ENCODE peak calls at places on chromosomes 4 and X, in nine cellular contexts. O, C, Z, Q, D, S, X, T and H are unnamed samples.

GRCh38 chr4:155809835-155810234 is 51.0 kb downstream of the GUCY1B1 start:
- DNase-seq in O (no peak), Z (peak), X (peak), C (no peak), T (peak), Q (peak), D (no peak), S (peak), H (peak)

GRCh38 chr4:153067376-153067775 is 131.3 kb downstream of the FHDC1 start:
- DNase-seq in Z (peak), S (peak), X (peak), T (no peak), D (no peak), Q (peak), O (no peak), C (no peak), H (peak)

GRCh38 chrX:47098746-47099145 is 20.5 kb downstream of the RGN start:
- DNase-seq in Q (no peak), S (no peak), C (no peak), D (no peak), X (no peak), T (no peak), Z (no peak), O (no peak), H (no peak)

GRCh38 chrX:130118941-130119640 is 8.8 kb upstream of the ELF4 start:
- DNase-seq in S (peak), Q (peak), D (no peak), X (peak), C (no peak), T (no peak), O (no peak), Z (peak), H (peak)

GRCh38 chr4:176902710-176903323 is 110.1 kb upstream of the VEGFC start:
- DNase-seq in T (no peak), S (peak), Q (peak), O (no peak), Z (peak), C (no peak), X (peak), D (peak), H (peak)

GRCh38 chrX:1534321-1535168 is 2.4 kb downstream of the P2RY8 start:
- DNase-seq in T (peak), D (no peak), Q (no peak), Z (no peak), O (peak), C (no peak), S (no peak), X (no peak), H (no peak)

GRCh38 chr4:46937493-46937892 is 28.4 kb upstream of the COX7B2 start:
- DNase-seq in C (no peak), Z (no peak), Q (peak), O (no peak), T (no peak), S (peak), X (peak), D (no peak), H (no peak)

GRCh38 chr4:80036949-80037348 is 36.1 kb downstream of the ANTXR2 start:
- DNase-seq in T (no peak), S (peak), O (no peak), X (peak), D (no peak), C (no peak), Q (peak), Z (peak), H (no peak)

GRCh38 chr4:13627185-13627605 is 330 bp downstream of the BOD1L1 start:
- DNase-seq in Q (peak), S (no peak), D (no peak), Z (no peak), C (peak), O (no peak), T (no peak), X (no peak), H (no peak)

GRCh38 chr4:37008199-37008598 is 236.3 kb upstream of the NWD2 start:
- DNase-seq in O (no peak), Z (no peak), C (peak), D (no peak), Q (peak), S (peak), T (no peak), X (peak), H (no peak)

GRCh38 chr4:173057442-173057841 is 111.2 kb upstream of the GALNT7 start:
- DNase-seq in X (no peak), O (no peak), T (no peak), S (no peak), Q (peak), D (no peak), C (no peak), Z (peak), H (no peak)

GRCh38 chrX:85851418-85851817 is 195.9 kb downstream of the CHM start:
- DNase-seq in Q (no peak), C (peak), Z (peak), S (peak), X (peak), T (peak), D (no peak), O (no peak), H (peak)

GRCh38 chrX:10399152-10399741 is 221.1 kb downstream of the MID1 start:
- DNase-seq in O (no peak), X (no peak), Z (peak), D (no peak), T (no peak), Q (no peak), S (no peak), C (no peak), H (no peak)

GRCh38 chr4:86117781-86118302 is 242.0 kb downstream of the MAPK10 start:
- DNase-seq in C (no peak), O (no peak), Z (peak), X (peak), T (no peak), D (peak), S (peak), Q (peak), H (no peak)

GRCh38 chrX:134172588-134173259 is 64.3 kb upstream of the CCDC160 start:
- DNase-seq in O (peak), T (peak), D (no peak), X (peak), Q (no peak), Z (no peak), S (peak), C (peak), H (no peak)

GRCh38 chrX:29662101-29662500 is 553.3 kb upstream of the MAGEB2 start:
- DNase-seq in C (no peak), X (peak), S (peak), O (no peak), T (no peak), D (peak), Q (peak), Z (peak), H (peak)

GRCh38 chr4:81031389-81032173 is 1.1 kb downstream of the BMP3 start:
- DNase-seq in O (no peak), Z (no peak), D (no peak), S (no peak), T (peak), C (peak), Q (no peak), X (no peak), H (no peak)

GRCh38 chr4:19806865-19807264 is 444.8 kb upstream of the SLIT2 start:
- DNase-seq in O (no peak), Q (peak), Z (peak), T (no peak), S (peak), D (no peak), C (no peak), X (no peak), H (no peak)

GRCh38 chr4:132863619-132864018 is 285.5 kb upstream of the PCDH10 start:
- DNase-seq in C (no peak), T (no peak), O (no peak), S (no peak), X (no peak), D (no peak), Z (no peak), Q (no peak), H (no peak)

GRCh38 chr4:37803348-37803973 is 23.0 kb upstream of the PGM2 start:
- DNase-seq in C (no peak), Z (peak), O (no peak), Q (peak), T (peak), S (peak), X (peak), D (no peak), H (peak)

GRCh38 chr4:111994392-111994791 is 150.9 kb upstream of the FAM241A start:
- DNase-seq in S (no peak), D (no peak), O (no peak), C (no peak), T (no peak), Q (no peak), X (no peak), Z (no peak), H (no peak)

GRCh38 chr4:1255151-1255550 is 6.2 kb upstream of the CTBP1 start:
- DNase-seq in S (no peak), D (no peak), Q (no peak), O (no peak), T (no peak), C (no peak), X (no peak), Z (no peak), H (peak)

GRCh38 chrX:38052096-38052495 is 45.7 kb downstream of the SYTL5 start:
- DNase-seq in D (peak), S (peak), Q (peak), Z (peak), O (no peak), C (no peak), T (no peak), X (peak), H (peak)

GRCh38 chr4:153348006-153348405 is 3.5 kb downstream of the MND1 start:
- DNase-seq in D (no peak), T (no peak), C (no peak), Q (peak), X (no peak), O (no peak), S (peak), Z (peak), H (no peak)

GRCh38 chr4:173527103-173527876 is 2.7 kb downstream of the HAND2 start:
- DNase-seq in Z (no peak), C (no peak), X (peak), T (peak), D (no peak), S (no peak), O (no peak), Q (no peak), H (no peak)

GRCh38 chrX:57595381-57595811 is 3.6 kb downstream of the ZXDB start:
- DNase-seq in Q (peak), C (no peak), T (no peak), Z (peak), D (peak), X (peak), S (peak), O (no peak), H (peak)

GRCh38 chr4:121139533-121140222 is 24.4 kb downstream of the TNIP3 start:
- DNase-seq in X (peak), Q (peak), Z (peak), C (no peak), D (no peak), T (no peak), S (peak), O (no peak), H (no peak)

GRCh38 chrX:106177982-106178321 is 9.8 kb downstream of the PWWP3B start:
- DNase-seq in O (no peak), Z (no peak), Q (no peak), T (no peak), C (no peak), S (no peak), D (no peak), X (no peak), H (no peak)

GRCh38 chr4:136644279-136644678 is 888.0 kb downstream of the PCDH18 start:
- DNase-seq in C (no peak), T (no peak), Z (no peak), S (no peak), Q (peak), X (no peak), D (no peak), O (no peak), H (no peak)

GRCh38 chr4:113540859-113541258 is 220.7 kb downstream of the CAMK2D start:
- DNase-seq in S (peak), C (no peak), O (no peak), X (peak), Z (peak), T (no peak), D (no peak), Q (peak), H (peak)

GRCh38 chr4:8612646-8613045 is 20.1 kb downstream of the CPZ start:
- DNase-seq in T (no peak), C (no peak), D (no peak), X (no peak), Z (no peak), S (no peak), O (no peak), Q (no peak), H (no peak)

GRCh38 chr4:7812191-7812860 is 127.3 kb downstream of the AFAP1 start:
- DNase-seq in C (no peak), X (no peak), O (no peak), Z (peak), D (no peak), S (no peak), T (no peak), Q (peak), H (no peak)

GRCh38 chrX:154412468-154412867 is 1.1 kb downstream of the TAFAZZIN start:
- DNase-seq in Z (no peak), C (peak), Q (no peak), O (no peak), D (no peak), T (no peak), X (peak), S (no peak), H (no peak)

GRCh38 chr4:40199179-40199670 is 2.4 kb downstream of the RHOH start:
- DNase-seq in O (no peak), Z (no peak), S (no peak), Q (no peak), T (no peak), X (no peak), C (no peak), D (no peak), H (no peak)

GRCh38 chr4:40200881-40201797 is 4.3 kb downstream of the RHOH start:
- DNase-seq in S (peak), Q (peak), Z (peak), D (no peak), C (no peak), T (no peak), O (no peak), X (no peak), H (no peak)

GRCh38 chr4:40197879-40198689 is 1.3 kb downstream of the RHOH start:
- DNase-seq in S (no peak), Q (no peak), D (no peak), C (no peak), O (no peak), T (no peak), X (no peak), Z (no peak), H (no peak)

GRCh38 chr4:40201898-40202297 is 5.1 kb downstream of the RHOH start:
- DNase-seq in Z (no peak), O (no peak), S (no peak), T (no peak), Q (no peak), D (no peak), X (no peak), C (no peak), H (no peak)

DNA sequence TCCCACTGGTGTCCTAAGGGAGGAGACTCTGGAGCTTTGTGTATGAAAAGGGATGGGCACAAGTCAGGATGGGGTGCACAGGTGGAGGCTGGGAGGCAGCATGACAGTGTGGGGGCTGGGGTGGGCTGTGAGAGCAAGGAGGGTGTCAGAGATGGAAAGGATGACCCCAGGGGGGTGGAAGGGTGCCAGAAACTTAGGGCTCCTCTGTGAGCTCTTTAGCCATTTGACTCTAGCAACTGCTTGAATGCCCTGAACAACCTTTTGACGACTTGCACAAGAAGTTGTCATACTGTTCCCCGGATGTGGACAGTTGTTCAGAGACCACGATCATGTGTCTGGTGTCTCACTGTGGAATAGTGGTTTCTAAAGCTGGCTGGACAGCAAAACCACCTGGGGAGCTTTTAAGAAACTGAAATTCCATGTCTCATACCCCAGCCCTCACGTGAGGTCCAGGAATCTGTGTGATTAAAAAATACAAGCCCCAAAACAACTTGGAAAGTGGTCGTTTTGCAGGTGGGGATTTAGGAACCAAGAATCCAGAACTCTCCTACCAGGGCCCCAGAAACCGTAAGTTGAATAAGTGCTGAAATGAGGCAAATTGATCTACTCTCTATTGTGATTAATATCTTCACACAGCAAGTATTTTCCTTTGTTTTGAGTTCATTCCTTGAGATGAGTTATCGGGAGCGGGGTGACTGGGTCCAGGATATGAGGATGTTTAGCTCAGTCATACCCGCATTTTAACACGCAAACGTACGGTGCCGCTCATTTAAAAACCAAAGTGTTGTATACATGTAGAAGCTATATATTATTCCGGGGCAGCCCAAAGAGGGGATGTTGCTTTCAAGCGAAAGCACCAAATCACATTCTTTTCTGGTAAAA is 3.4 kb downstream of the RHOH start:
- DNase-seq in Q (peak), O (no peak), C (peak), T (no peak), D (no peak), S (peak), X (no peak), Z (peak), H (peak)
- H3K4me3 ChIP-seq in Q (no peak), O (no peak), C (no peak), T (no peak), D (no peak), S (no peak), X (no peak), Z (no peak), H (no peak)

DNA sequence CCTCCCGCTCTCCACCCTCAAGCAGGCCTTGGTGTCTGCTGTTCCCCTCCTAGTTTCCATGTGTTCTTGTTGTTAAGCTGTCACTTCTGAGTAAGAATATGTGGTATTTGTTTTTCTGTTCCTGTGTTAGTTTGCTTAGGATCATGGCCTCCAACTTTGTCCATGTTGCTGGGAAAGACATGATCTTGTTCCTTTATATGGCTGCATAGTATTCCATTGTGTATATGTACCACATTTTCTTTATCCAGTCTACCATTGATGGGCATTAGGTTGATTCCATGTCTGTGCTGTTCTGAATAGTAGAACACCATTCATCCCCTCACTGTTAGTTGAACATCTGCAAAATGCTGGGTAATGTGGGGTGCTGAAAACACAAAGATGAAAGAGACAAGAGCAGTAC is 222.9 kb downstream of the PALLD start:
- DNase-seq in O (no peak), C (no peak), D (no peak), T (no peak), Z (no peak), Q (no peak), X (no peak), S (no peak), H (no peak)
- TF ChIP-seq CTCF in O (no peak), C (no peak), D (no peak), T (no peak), Z (no peak), Q (no peak), X (no peak), S (no peak), H (no peak)

DNA sequence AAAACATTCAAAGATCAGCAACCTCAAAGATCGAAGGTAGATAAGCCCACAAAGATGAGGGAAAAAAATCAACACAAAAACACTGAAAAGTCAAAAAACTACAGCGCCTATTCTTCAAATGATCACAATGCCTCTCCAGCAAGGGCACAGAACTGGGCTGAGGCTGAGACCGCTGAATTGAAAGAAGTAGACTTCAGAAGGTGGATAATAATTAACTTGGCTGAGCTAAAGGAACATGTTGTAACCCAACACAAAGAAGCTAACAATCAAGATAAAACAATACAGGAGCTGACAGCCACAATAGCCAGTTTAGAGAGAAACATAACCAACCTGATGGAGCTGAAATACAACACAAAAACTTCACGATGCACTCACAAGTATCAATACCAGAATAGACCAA is 231.1 kb downstream of the STPG2 start:
- DNase-seq in T (no peak), Z (no peak), C (no peak), D (peak), O (no peak), X (no peak), Q (no peak), S (no peak), H (no peak)
- H3K4me3 ChIP-seq in T (no peak), Z (no peak), C (no peak), D (no peak), O (no peak), X (no peak), Q (no peak), S (no peak), H (no peak)

GRCh38 chr4:2930821-2931764 is 32.1 kb downstream of the NOP14 start:
- DNase-seq in D (no peak), S (no peak), O (peak), Z (no peak), T (no peak), X (no peak), C (peak), Q (no peak), H (no peak)
- TF ChIP-seq CTCF in D (peak), S (peak), O (no peak), Z (no peak), T (no peak), X (no peak), C (no peak), Q (no peak), H (peak)

GRCh38 chrX:8728932-8729331 is 3.0 kb downstream of the ANOS1 start:
- DNase-seq in Z (no peak), T (peak), S (no peak), C (no peak), Q (no peak), D (no peak), X (no peak), O (no peak), H (no peak)

GRCh38 chrX:8726031-8726652 is 5.8 kb downstream of the ANOS1 start:
- DNase-seq in X (no peak), S (peak), T (no peak), Z (no peak), C (no peak), Q (peak), O (no peak), D (no peak), H (peak)

GRCh38 chrX:8730812-8731578 is 942 bp downstream of the ANOS1 start:
- DNase-seq in Z (no peak), S (no peak), O (no peak), X (no peak), D (no peak), T (peak), Q (no peak), C (no peak), H (peak)

DNA sequence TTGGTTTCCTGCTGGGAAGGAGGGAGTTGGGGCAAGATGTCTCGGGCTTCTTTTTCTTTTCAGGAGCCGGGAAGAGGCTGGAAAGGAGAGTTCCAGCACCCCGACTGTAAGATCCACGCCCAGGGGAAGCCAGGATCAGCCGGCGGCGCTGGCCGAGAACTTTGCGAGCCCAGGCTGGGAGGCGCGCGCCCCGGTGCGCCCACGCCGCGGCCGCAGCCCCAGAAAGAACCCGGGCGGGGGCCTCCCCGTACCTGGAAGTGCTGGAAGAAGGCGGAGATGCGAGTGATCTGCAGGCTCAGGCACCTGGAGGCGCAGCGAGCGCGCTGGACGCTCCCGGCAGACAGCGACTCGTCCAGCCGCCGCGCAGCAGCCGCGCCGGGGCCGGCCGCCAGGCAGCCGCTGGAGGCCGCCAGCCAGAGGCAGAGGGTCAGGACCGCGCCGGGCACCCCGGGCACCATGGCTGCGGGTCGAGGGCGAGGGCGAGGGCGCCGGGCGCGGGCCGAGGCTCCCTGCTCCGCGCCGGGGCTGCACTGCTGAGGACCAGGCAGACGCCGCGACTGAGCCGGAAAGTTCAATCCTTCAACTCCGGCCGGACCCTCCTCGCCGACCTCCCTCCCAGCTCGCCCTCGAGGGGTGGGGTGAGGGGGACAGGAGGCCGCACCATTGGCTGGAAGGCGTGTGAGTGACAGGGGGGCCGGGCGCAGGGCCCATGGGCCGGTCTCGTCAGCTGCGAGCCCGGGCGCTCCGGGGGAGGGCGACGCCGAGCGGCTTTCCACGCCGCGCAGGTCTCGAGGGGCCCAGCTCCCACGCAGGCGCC is at the start of gene ANOS1:
- DNase-seq in S (peak), O (peak), Z (no peak), Q (peak), D (no peak), C (peak), T (peak), X (peak), H (peak)
- H3K4me3 ChIP-seq in S (peak), O (peak), Z (peak), Q (peak), D (peak), C (no peak), T (peak), X (peak), H (peak)